ENCODE peak calls at places on chromosomes 16 and 17, in six cellular contexts. One of them, this sample, is unnamed.

GRCh38 chr16:10206215-10206614 is 24.0 kb upstream of the GRIN2A start:
- DNase-seq in Karpas-422: no peak
- DNase-seq in T1000: no peak
- DNase-seq in NCI-H748 treated with DMSO at 0.1 percent for 48 hours: no peak
- DNase-seq in transverse colon: no peak
- DNase-seq in ovary: no peak
- DNase-seq in this sample: no peak

GRCh38 chr16:28118636-28119035 is 55.1 kb upstream of the GSG1L start:
- DNase-seq in Karpas-422: no peak
- DNase-seq in T1000: no peak
- DNase-seq in NCI-H748 treated with DMSO at 0.1 percent for 48 hours: no peak
- DNase-seq in transverse colon: no peak
- DNase-seq in ovary: no peak
- DNase-seq in this sample: no peak

GRCh38 chr17:38844261-38844757 is 9.2 kb downstream of the RPL23 start:
- DNase-seq in Karpas-422: peak
- DNase-seq in T1000: no peak
- DNase-seq in NCI-H748 treated with DMSO at 0.1 percent for 48 hours: peak
- DNase-seq in transverse colon: peak
- DNase-seq in ovary: no peak
- DNase-seq in this sample: no peak

GRCh38 chr17:79732804-79733691 is 2.3 kb downstream of the ENPP7 start:
- DNase-seq in Karpas-422: peak
- DNase-seq in T1000: no peak
- DNase-seq in NCI-H748 treated with DMSO at 0.1 percent for 48 hours: no peak
- DNase-seq in transverse colon: peak
- DNase-seq in ovary: no peak
- DNase-seq in this sample: no peak

GRCh38 chr17:65633988-65634387 is 72.5 kb upstream of the AXIN2 start:
- DNase-seq in Karpas-422: no peak
- DNase-seq in T1000: no peak
- DNase-seq in NCI-H748 treated with DMSO at 0.1 percent for 48 hours: peak
- DNase-seq in transverse colon: no peak
- DNase-seq in ovary: no peak
- DNase-seq in this sample: no peak

GRCh38 chr16:84579936-84580335 is 37.9 kb downstream of the COTL1 start:
- DNase-seq in Karpas-422: no peak
- DNase-seq in T1000: no peak
- DNase-seq in NCI-H748 treated with DMSO at 0.1 percent for 48 hours: no peak
- DNase-seq in transverse colon: no peak
- DNase-seq in ovary: no peak
- DNase-seq in this sample: no peak

GRCh38 chr17:48457080-48457836 is 27.2 kb upstream of the SKAP1 start:
- DNase-seq in Karpas-422: peak
- DNase-seq in T1000: no peak
- DNase-seq in NCI-H748 treated with DMSO at 0.1 percent for 48 hours: peak
- DNase-seq in transverse colon: peak
- DNase-seq in ovary: peak
- DNase-seq in this sample: peak

GRCh38 chr17:46194393-46195216 is 1.4 kb upstream of the KANSL1 start:
- DNase-seq in Karpas-422: peak
- DNase-seq in T1000: no peak
- DNase-seq in NCI-H748 treated with DMSO at 0.1 percent for 48 hours: peak
- DNase-seq in transverse colon: no peak
- DNase-seq in ovary: no peak
- DNase-seq in this sample: no peak

GRCh38 chr16:48366165-48367093 is 18.8 kb downstream of the SIAH1 start:
- DNase-seq in Karpas-422: peak
- DNase-seq in T1000: no peak
- DNase-seq in NCI-H748 treated with DMSO at 0.1 percent for 48 hours: peak
- DNase-seq in transverse colon: peak
- DNase-seq in ovary: peak
- DNase-seq in this sample: peak

GRCh38 chr16:67541391-67542263 is 13.0 kb downstream of the RIPOR1 start:
- DNase-seq in Karpas-422: peak
- DNase-seq in T1000: no peak
- DNase-seq in NCI-H748 treated with DMSO at 0.1 percent for 48 hours: no peak
- DNase-seq in transverse colon: peak
- DNase-seq in ovary: peak
- DNase-seq in this sample: no peak

GRCh38 chr17:51510940-51511339 is 250.6 kb downstream of the UTP18 start:
- DNase-seq in Karpas-422: peak
- DNase-seq in T1000: no peak
- DNase-seq in NCI-H748 treated with DMSO at 0.1 percent for 48 hours: no peak
- DNase-seq in transverse colon: no peak
- DNase-seq in ovary: no peak
- DNase-seq in this sample: no peak

GRCh38 chr16:89084411-89084810 is 9.2 kb upstream of the ACSF3 start:
- DNase-seq in Karpas-422: no peak
- DNase-seq in T1000: no peak
- DNase-seq in NCI-H748 treated with DMSO at 0.1 percent for 48 hours: no peak
- DNase-seq in transverse colon: peak
- DNase-seq in ovary: no peak
- DNase-seq in this sample: no peak

GRCh38 chr17:56292010-56292409 is 138.7 kb downstream of the ANKFN1 start:
- DNase-seq in Karpas-422: no peak
- DNase-seq in T1000: peak
- DNase-seq in NCI-H748 treated with DMSO at 0.1 percent for 48 hours: no peak
- DNase-seq in transverse colon: no peak
- DNase-seq in ovary: no peak
- DNase-seq in this sample: no peak

GRCh38 chr17:77233635-77234334 is 93.0 kb downstream of the SEC14L1 start:
- DNase-seq in Karpas-422: no peak
- DNase-seq in T1000: peak
- DNase-seq in NCI-H748 treated with DMSO at 0.1 percent for 48 hours: no peak
- DNase-seq in transverse colon: peak
- DNase-seq in ovary: peak
- DNase-seq in this sample: no peak

GRCh38 chr16:9338510-9338909 is 247.1 kb downstream of the HAPSTR1 start:
- DNase-seq in Karpas-422: no peak
- DNase-seq in T1000: no peak
- DNase-seq in NCI-H748 treated with DMSO at 0.1 percent for 48 hours: no peak
- DNase-seq in transverse colon: no peak
- DNase-seq in ovary: no peak
- DNase-seq in this sample: no peak

GRCh38 chr17:68302666-68303065 is 11.4 kb downstream of the ARSG start:
- DNase-seq in Karpas-422: no peak
- DNase-seq in T1000: no peak
- DNase-seq in NCI-H748 treated with DMSO at 0.1 percent for 48 hours: no peak
- DNase-seq in transverse colon: no peak
- DNase-seq in ovary: no peak
- DNase-seq in this sample: no peak

GRCh38 chr17:2644971-2645370 is 51.5 kb downstream of the PAFAH1B1 start:
- DNase-seq in Karpas-422: no peak
- DNase-seq in T1000: no peak
- DNase-seq in NCI-H748 treated with DMSO at 0.1 percent for 48 hours: no peak
- DNase-seq in transverse colon: no peak
- DNase-seq in ovary: no peak
- DNase-seq in this sample: no peak

GRCh38 chr17:77356690-77357201 is 216.0 kb downstream of the SEC14L1 start:
- DNase-seq in Karpas-422: no peak
- DNase-seq in T1000: no peak
- DNase-seq in NCI-H748 treated with DMSO at 0.1 percent for 48 hours: no peak
- DNase-seq in transverse colon: no peak
- DNase-seq in ovary: peak
- DNase-seq in this sample: peak

GRCh38 chr16:4994719-4995434 is 36.7 kb downstream of the SEC14L5 start:
- DNase-seq in Karpas-422: peak
- DNase-seq in T1000: no peak
- DNase-seq in NCI-H748 treated with DMSO at 0.1 percent for 48 hours: no peak
- DNase-seq in transverse colon: no peak
- DNase-seq in ovary: no peak
- DNase-seq in this sample: no peak

GRCh38 chr17:81002409-81003361 is 11.0 kb downstream of the CHMP6 start:
- DNase-seq in Karpas-422: no peak
- DNase-seq in T1000: peak
- DNase-seq in NCI-H748 treated with DMSO at 0.1 percent for 48 hours: peak
- DNase-seq in transverse colon: peak
- DNase-seq in ovary: peak
- DNase-seq in this sample: peak

GRCh38 chr16:35752773-35753558 is 2293.6 kb downstream of the TP53TG3F start:
- DNase-seq in Karpas-422: no peak
- DNase-seq in T1000: no peak
- DNase-seq in NCI-H748 treated with DMSO at 0.1 percent for 48 hours: no peak
- DNase-seq in transverse colon: no peak
- DNase-seq in ovary: no peak
- DNase-seq in this sample: no peak

GRCh38 chr16:86072328-86073102 is 173.6 kb downstream of the IRF8 start:
- DNase-seq in Karpas-422: peak
- DNase-seq in T1000: peak
- DNase-seq in NCI-H748 treated with DMSO at 0.1 percent for 48 hours: peak
- DNase-seq in transverse colon: peak
- DNase-seq in ovary: peak
- DNase-seq in this sample: peak

GRCh38 chr17:38705523-38705802 is 390 bp downstream of the MLLT6 start:
- DNase-seq in Karpas-422: no peak
- DNase-seq in T1000: no peak
- DNase-seq in NCI-H748 treated with DMSO at 0.1 percent for 48 hours: no peak
- DNase-seq in transverse colon: no peak
- DNase-seq in ovary: no peak
- DNase-seq in this sample: no peak

GRCh38 chr17:32264140-32264799 is 1.4 kb upstream of the RHBDL3 start:
- DNase-seq in Karpas-422: no peak
- DNase-seq in T1000: no peak
- DNase-seq in NCI-H748 treated with DMSO at 0.1 percent for 48 hours: no peak
- DNase-seq in transverse colon: no peak
- DNase-seq in ovary: no peak
- DNase-seq in this sample: no peak

GRCh38 chr16:69324013-69324531 is 6.3 kb downstream of the PDF start:
- DNase-seq in Karpas-422: no peak
- DNase-seq in T1000: no peak
- DNase-seq in NCI-H748 treated with DMSO at 0.1 percent for 48 hours: no peak
- DNase-seq in transverse colon: peak
- DNase-seq in ovary: peak
- DNase-seq in this sample: no peak

GRCh38 chr16:66247516-66248089 is 118.9 kb upstream of the CDH5 start:
- DNase-seq in Karpas-422: no peak
- DNase-seq in T1000: peak
- DNase-seq in NCI-H748 treated with DMSO at 0.1 percent for 48 hours: peak
- DNase-seq in transverse colon: peak
- DNase-seq in ovary: peak
- DNase-seq in this sample: peak

GRCh38 chr17:29867643-29868181 is 62.3 kb downstream of the SSH2 start:
- DNase-seq in Karpas-422: peak
- DNase-seq in T1000: no peak
- DNase-seq in NCI-H748 treated with DMSO at 0.1 percent for 48 hours: peak
- DNase-seq in transverse colon: no peak
- DNase-seq in ovary: no peak
- DNase-seq in this sample: no peak

GRCh38 chr17:83186226-83186625 is 106.8 kb downstream of the METRNL start:
- DNase-seq in Karpas-422: peak
- DNase-seq in T1000: no peak
- DNase-seq in NCI-H748 treated with DMSO at 0.1 percent for 48 hours: no peak
- DNase-seq in transverse colon: no peak
- DNase-seq in ovary: peak
- DNase-seq in this sample: peak

GRCh38 chr17:45147581-45148182 is 593 bp upstream of the HEXIM1 start:
- DNase-seq in Karpas-422: peak
- DNase-seq in T1000: peak
- DNase-seq in NCI-H748 treated with DMSO at 0.1 percent for 48 hours: peak
- DNase-seq in transverse colon: peak
- DNase-seq in ovary: peak
- DNase-seq in this sample: peak

GRCh38 chr17:43701318-43701743 is 39.6 kb upstream of the MEOX1 start:
- DNase-seq in Karpas-422: no peak
- DNase-seq in T1000: no peak
- DNase-seq in NCI-H748 treated with DMSO at 0.1 percent for 48 hours: no peak
- DNase-seq in transverse colon: peak
- DNase-seq in ovary: no peak
- DNase-seq in this sample: no peak

GRCh38 chr17:17089796-17090641 is 47.8 kb downstream of the MPRIP start:
- DNase-seq in Karpas-422: no peak
- DNase-seq in T1000: no peak
- DNase-seq in NCI-H748 treated with DMSO at 0.1 percent for 48 hours: no peak
- DNase-seq in transverse colon: peak
- DNase-seq in ovary: no peak
- DNase-seq in this sample: no peak